ENCODE peak calls at places on chromosomes 4 and X, in five cellular contexts. B is pancreas, C is DND-41, E is heart right ventricle, Q is SK-N-SH. P is an unnamed sample.

GRCh38 chr4:162510937-162511336 is 347.1 kb upstream of the FSTL5 start:
- DNase-seq in E (no peak), C (no peak), Q (no peak), B (no peak), P (no peak)

GRCh38 chr4:28639747-28640146 is 1779.1 kb downstream of the STIM2 start:
- DNase-seq in B (no peak), Q (no peak), E (no peak), C (no peak), P (no peak)

GRCh38 chr4:69025191-69025998 is 70.9 kb upstream of the UGT2B7 start:
- DNase-seq in Q (no peak), C (no peak), B (peak; percentile 46), E (no peak), P (no peak)

GRCh38 chr4:184421558-184422155 is 52.7 kb downstream of the IRF2 start:
- DNase-seq in E (no peak), C (no peak), B (no peak), Q (no peak), P (no peak)

GRCh38 chr4:14868426-14868825 is 133.9 kb upstream of the CPEB2 start:
- DNase-seq in B (no peak), E (no peak), Q (no peak), C (no peak), P (no peak)

GRCh38 chr4:128427832-128428366 is 140.3 kb upstream of the PGRMC2 start:
- DNase-seq in E (peak; percentile 21), Q (peak; percentile 38), B (peak; percentile 72), C (no peak), P (no peak)

GRCh38 chrX:140346711-140347110 is 158.2 kb downstream of the SOX3 start:
- DNase-seq in B (no peak), Q (no peak), E (no peak), C (no peak), P (no peak)

GRCh38 chr4:110483516-110483915 is 7.6 kb downstream of the ENPEP start:
- DNase-seq in Q (no peak), E (no peak), B (no peak), C (no peak), P (no peak)

GRCh38 chrX:75746891-75747639 is 38.0 kb downstream of the MAGEE2 start:
- DNase-seq in B (peak; percentile 37), E (peak; percentile 14), Q (peak; percentile 64), C (peak; percentile 49), P (peak; percentile 59)

GRCh38 chrX:137428251-137428661 is 137.7 kb upstream of the ZIC3 start:
- DNase-seq in B (no peak), Q (no peak), E (no peak), C (no peak), P (no peak)

GRCh38 chr4:156896536-156896935 is 75.1 kb downstream of the PDGFC start:
- DNase-seq in B (no peak), C (no peak), E (no peak), Q (no peak), P (no peak)

GRCh38 chr4:164572877-164573279 is 181.1 kb upstream of the SMIM31 start:
- DNase-seq in C (no peak), E (no peak), B (no peak), Q (no peak), P (no peak)

GRCh38 chrX:80879916-80880315 is 70.2 kb upstream of the BRWD3 start:
- DNase-seq in Q (no peak), E (no peak), C (no peak), B (no peak), P (no peak)

GRCh38 chr4:8200302-8200975 is 1.3 kb downstream of the SH3TC1 start:
- DNase-seq in Q (no peak), C (no peak), B (peak; percentile 50), E (peak; percentile 74), P (no peak)

GRCh38 chrX:145213504-145213903 is 33.8 kb upstream of the SPANXN1 start:
- DNase-seq in E (no peak), B (no peak), Q (peak; percentile 3), C (peak; percentile 4), P (no peak)

GRCh38 chr4:153267013-153267412 is 62.8 kb downstream of the TRIM2 start:
- DNase-seq in E (peak; percentile 18), Q (no peak), B (no peak), C (no peak), P (no peak)

GRCh38 chr4:161555689-161556660 is 607.8 kb downstream of the FSTL5 start:
- DNase-seq in B (no peak), Q (no peak), C (no peak), E (no peak), P (no peak)

GRCh38 chrX:14014526-14014925 is 15.2 kb downstream of the GEMIN8 start:
- DNase-seq in Q (no peak), B (no peak), E (no peak), C (no peak), P (no peak)

GRCh38 chr4:165502919-165503907 is 124.4 kb downstream of the CPE start:
- DNase-seq in C (no peak), E (no peak), B (no peak), Q (no peak), P (no peak)

GRCh38 chrX:99172958-99173357 is 1237.1 kb downstream of the PCDH19 start:
- DNase-seq in Q (no peak), E (no peak), B (no peak), C (no peak), P (no peak)

GRCh38 chr4:61204353-61204752 is 4.2 kb downstream of the ADGRL3 start:
- DNase-seq in B (no peak), Q (no peak), C (no peak), E (no peak), P (no peak)

GRCh38 chrX:15301924-15302323 is 13.5 kb downstream of the ASB11 start:
- DNase-seq in B (peak; percentile 78), Q (no peak), C (peak; percentile 10), E (peak; percentile 23), P (no peak)

GRCh38 chr4:87055340-87055739 is 120.5 kb downstream of the AFF1 start:
- DNase-seq in B (no peak), Q (no peak), C (no peak), E (no peak), P (no peak)
- H3K4me1 ChIP-seq in B (peaks cover 64% of the 10 kb centered on the region), Q (peaks cover 11% of the 10 kb centered on the region), C (no peaks in the 10 kb centered on the region), E (peaks cover 99% of the 10 kb centered on the region), P (peaks cover 12% of the 10 kb centered on the region)

DNA sequence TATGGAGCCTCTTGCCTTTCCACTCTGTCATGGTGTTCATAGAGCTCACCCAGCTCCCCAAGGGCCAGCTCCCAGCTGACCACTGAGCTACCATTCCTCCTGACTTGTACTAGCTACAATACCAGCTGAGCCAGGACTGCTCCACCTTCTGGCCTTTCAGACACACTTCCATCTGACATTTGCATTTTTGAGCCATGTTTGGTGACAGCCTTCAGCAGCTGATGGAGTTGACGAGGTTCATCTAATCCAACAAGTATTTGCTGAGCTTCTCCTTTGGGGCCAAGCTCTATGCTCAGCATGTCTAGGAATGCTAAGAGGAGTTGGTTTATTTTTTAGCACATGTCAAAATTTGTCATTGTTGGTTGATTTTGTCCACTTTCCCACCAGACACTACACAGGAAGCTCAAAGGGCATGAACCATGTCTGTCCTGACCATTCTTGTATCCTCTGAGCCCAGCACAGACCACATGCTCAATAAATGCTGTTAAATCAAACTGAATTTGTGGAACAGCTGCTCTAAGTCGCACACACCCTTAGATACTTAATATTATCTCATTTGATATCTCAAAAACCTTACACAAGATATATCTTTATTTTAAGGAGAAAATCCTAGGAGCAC is 142.6 kb upstream of the PPARGC1A start:
- DNase-seq in C (no peak), B (no peak), Q (peak; percentile 4), E (peak; percentile 11), P (no peak)
- TF ChIP-seq CTCF in C (peak; percentile 13), B (no peak), Q (peak; percentile 27), E (peak; percentile 43), P (no peak)

DNA sequence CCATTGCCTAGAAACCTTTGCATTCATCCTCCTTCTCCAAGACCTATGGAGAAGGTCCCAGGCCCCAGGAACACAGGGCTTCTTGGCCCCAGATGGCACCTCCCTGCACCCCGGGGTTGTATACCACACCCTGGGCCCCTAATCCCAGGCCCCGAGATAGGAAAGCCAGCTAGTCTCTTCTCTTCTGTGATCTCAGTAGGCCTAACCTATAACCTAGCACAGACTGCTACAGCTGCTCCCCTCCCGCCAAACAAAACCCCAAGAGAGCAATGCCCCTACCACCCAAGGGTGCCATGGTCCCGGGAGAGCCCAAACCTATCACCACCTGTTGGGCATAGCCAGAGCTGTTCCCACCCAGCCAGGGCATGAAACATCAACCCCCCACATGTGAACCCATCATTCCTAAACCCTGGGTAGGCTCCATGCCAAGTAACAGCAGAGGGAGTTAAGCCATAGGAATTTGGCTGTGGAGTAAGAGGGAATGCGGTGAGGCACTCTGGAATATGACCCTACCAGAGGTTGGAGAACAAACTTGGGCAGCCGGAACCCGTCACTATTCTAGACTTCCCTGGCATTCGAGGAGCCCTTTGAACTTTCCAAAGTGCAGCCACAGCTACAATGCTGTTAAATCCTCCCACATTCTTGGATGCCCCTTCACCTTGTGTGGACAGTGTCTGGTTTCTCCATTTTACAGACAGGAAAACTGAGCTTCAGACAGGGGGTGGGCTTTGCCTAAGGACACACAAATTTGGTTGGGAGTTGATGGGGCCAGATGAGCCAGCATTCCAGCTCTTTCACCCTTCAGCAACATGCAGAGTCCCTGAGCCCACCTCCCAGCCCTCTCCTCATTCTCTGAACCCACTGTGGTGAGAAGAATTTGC is 10.9 kb upstream of the SASH3 start:
- DNase-seq in C (peak; percentile 72), Q (no peak), B (no peak), E (no peak), P (no peak)
- H3K4me1 ChIP-seq in C (peaks cover 79% of the 10 kb centered on the region), Q (no peaks in the 10 kb centered on the region), B (no peaks in the 10 kb centered on the region), E (no peaks in the 10 kb centered on the region), P (peaks cover 65% of the 10 kb centered on the region)

DNA sequence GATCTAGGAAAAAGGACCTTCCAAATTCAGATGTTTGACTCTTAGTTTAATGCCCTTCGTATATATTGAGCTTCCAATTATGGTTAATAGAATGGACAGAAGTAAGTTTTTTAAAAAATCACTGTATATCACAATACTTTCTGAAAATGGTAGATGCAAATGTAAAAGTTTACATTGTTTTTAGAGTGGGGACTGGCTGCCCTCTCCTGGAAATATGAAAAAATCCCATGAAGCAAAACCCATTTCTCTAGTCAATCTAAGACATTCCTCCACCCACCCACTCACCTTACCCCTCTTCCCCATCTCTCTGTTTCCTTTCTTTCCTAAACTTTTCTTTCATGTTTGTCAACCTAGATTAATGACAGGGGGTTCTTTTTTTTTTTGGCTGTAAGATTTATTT is 134.5 kb downstream of the ARHGAP6 start:
- DNase-seq in E (no peak), C (no peak), B (no peak), Q (no peak), P (no peak)
- TF ChIP-seq CTCF in E (peak; percentile 39), C (no peak), B (no peak), Q (peak; percentile 58), P (no peak)

GRCh38 chrX:2710496-2710895 is 19.4 kb downstream of the CD99 start:
- DNase-seq in C (peak; percentile 47), B (no peak), E (no peak), Q (no peak), P (no peak)
- H3K4me1 ChIP-seq in C (peaks cover 100% of the 10 kb centered on the region), B (no peaks in the 10 kb centered on the region), E (peaks cover 80% of the 10 kb centered on the region), Q (peaks cover 45% of the 10 kb centered on the region), P (peaks cover 62% of the 10 kb centered on the region)

GRCh38 chr4:145482209-145483021 is 762 bp downstream of the SMAD1 start:
- DNase-seq in Q (peak; percentile 78), C (peak; percentile 26), B (peak; percentile 58), E (peak; percentile 50), P (no peak)
- TF ChIP-seq CTCF in Q (no peak), C (no peak), B (no peak), E (peak; percentile 29), P (no peak)

P was measured in CD8-positive, alpha-beta T cell.